ENCODE peak calls at places on chromosomes 7 and 10, in five cellular contexts. One of them, this sample, is unnamed.

GRCh38 chr10:110788620-110789385 is 82.9 kb upstream of the PDCD4 start:
- DNase-seq in H9: no peak
- DNase-seq in SK-N-SH: peak
- DNase-seq in OCI-LY7: no peak
- DNase-seq in IMR-90: no peak
- DNase-seq in this sample: no peak

GRCh38 chr7:101410743-101411476 is 48.2 kb downstream of the COL26A1 start:
- DNase-seq in SK-N-SH: peak
- DNase-seq in OCI-LY7: peak
- DNase-seq in IMR-90: no peak
- DNase-seq in H9: peak
- DNase-seq in this sample: no peak

GRCh38 chr10:3778708-3779108 is 6.3 kb downstream of the KLF6 start:
- DNase-seq in IMR-90: peak
- DNase-seq in H9: no peak
- DNase-seq in OCI-LY7: no peak
- DNase-seq in SK-N-SH: no peak
- DNase-seq in this sample: no peak

GRCh38 chr10:21702633-21703111 is 168.6 kb downstream of the MLLT10 start:
- DNase-seq in OCI-LY7: peak
- DNase-seq in SK-N-SH: no peak
- DNase-seq in H9: no peak
- DNase-seq in IMR-90: no peak
- DNase-seq in this sample: no peak

GRCh38 chr7:8143151-8143874 is 118.7 kb downstream of the ICA1 start:
- DNase-seq in H9: no peak
- DNase-seq in OCI-LY7: no peak
- DNase-seq in SK-N-SH: no peak
- DNase-seq in IMR-90: no peak
- DNase-seq in this sample: peak

GRCh38 chr7:108836246-108836645 is 266.6 kb downstream of the DNAJB9 start:
- DNase-seq in H9: no peak
- DNase-seq in SK-N-SH: no peak
- DNase-seq in IMR-90: no peak
- DNase-seq in OCI-LY7: no peak
- DNase-seq in this sample: no peak

GRCh38 chr7:15821484-15822122 is 135.1 kb upstream of the MEOX2 start:
- DNase-seq in H9: no peak
- DNase-seq in OCI-LY7: no peak
- DNase-seq in SK-N-SH: no peak
- DNase-seq in IMR-90: no peak
- DNase-seq in this sample: no peak

GRCh38 chr10:21347043-21347799 is 178.3 kb downstream of the SKIDA1 start:
- DNase-seq in IMR-90: no peak
- DNase-seq in SK-N-SH: no peak
- DNase-seq in OCI-LY7: no peak
- DNase-seq in H9: no peak
- DNase-seq in this sample: no peak

GRCh38 chr7:33837356-33837851 is 67.9 kb upstream of the BMPER start:
- DNase-seq in SK-N-SH: no peak
- DNase-seq in OCI-LY7: no peak
- DNase-seq in H9: no peak
- DNase-seq in IMR-90: no peak
- DNase-seq in this sample: no peak

GRCh38 chr10:132946806-132947530 is 4.6 kb upstream of the CFAP46 start:
- DNase-seq in SK-N-SH: no peak
- DNase-seq in IMR-90: no peak
- DNase-seq in H9: peak
- DNase-seq in OCI-LY7: no peak
- DNase-seq in this sample: no peak

DNA sequence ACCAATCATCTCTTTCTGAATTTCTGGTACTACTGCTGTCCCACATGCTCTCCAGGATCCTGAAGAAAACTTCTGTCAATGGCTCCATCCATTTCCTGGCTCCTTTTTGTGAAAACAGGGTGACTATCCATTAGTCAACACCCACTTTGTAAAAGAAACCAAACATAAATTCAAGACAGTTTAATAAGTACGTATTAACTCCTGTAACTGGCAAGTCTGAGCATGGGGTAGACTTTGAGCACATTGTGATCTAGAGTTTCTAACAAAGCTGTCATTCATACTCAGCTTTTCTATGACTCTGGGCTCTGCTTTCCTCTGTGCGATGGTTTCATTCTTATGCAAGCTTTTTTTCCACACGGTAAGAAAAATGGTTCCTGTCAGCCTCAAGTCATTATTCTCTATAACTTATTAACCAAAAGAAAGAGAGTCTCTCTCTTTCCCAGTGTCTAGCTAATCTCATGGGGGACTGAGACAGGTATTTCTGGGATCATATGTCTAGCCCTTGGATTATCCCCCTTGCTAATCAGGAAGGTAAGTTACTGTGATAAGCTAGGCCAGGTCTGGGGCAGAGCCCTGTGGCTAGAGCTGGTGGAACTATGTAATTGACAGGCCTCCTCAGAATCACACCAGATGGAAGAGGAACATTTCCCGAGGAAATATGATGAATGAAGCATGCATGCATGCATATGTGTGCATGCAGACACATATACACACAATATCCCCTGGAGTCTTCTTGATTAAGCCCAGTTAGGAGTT is 98.5 kb downstream of the GNAI1 start:
- DNase-seq in IMR-90: no peak
- DNase-seq in SK-N-SH: no peak
- DNase-seq in OCI-LY7: no peak
- DNase-seq in H9: no peak
- DNase-seq in this sample: no peak
- H3K27ac ChIP-seq in IMR-90: no peak
- H3K27ac ChIP-seq in SK-N-SH: no peak
- H3K27ac ChIP-seq in OCI-LY7: no peak
- H3K27ac ChIP-seq in H9: no peak
- H3K27ac ChIP-seq in this sample: no peak

DNA sequence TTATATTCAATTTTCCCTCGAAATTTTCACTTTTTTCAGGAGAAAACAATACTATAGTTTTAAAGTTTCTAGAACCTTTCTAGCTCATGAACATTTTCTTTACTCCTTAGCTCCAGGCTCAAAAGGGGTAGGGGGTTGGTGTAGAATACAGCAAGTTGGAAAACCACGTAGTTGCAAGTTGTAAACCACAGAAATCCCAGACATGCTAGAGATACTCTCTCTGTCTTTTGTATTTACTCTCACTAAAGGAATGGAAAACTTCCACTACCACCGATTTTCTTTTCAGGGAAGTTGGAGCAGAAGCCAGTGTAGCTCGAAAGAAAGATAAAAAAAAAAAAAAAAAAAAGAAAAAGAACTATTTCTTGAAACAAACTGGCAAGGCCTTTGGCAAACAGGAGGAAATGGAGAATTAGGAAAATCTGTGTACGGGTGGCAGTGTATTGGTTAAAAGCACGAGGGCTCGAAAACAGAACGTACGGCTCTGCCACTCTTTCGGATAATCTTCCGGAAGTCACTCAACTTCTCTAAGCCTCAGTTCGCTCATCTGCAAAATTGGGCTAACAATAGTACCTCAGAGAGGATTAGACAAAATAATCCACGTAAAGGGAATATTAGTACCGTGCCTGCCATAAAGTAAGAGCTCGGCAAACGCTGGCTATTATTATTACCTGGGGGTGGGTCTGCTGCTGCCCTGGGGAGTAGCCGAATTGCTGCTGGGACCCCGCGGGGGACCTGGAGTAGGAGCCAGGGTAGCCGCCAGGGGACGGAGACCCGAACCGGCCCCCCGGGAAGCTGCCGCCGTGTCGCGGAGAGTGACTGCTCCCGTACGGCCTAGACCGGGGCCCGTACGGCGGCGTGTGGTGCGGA is 628 bp downstream of the MPLKIP start:
- DNase-seq in OCI-LY7: peak
- DNase-seq in SK-N-SH: no peak
- DNase-seq in IMR-90: peak
- DNase-seq in H9: no peak
- DNase-seq in this sample: peak
- H2AFZ ChIP-seq in OCI-LY7: peak
- H2AFZ ChIP-seq in SK-N-SH: peak
- H2AFZ ChIP-seq in IMR-90: peak
- H2AFZ ChIP-seq in H9: no peak
- H2AFZ ChIP-seq in this sample: peak

GRCh38 chr10:75399461-75400162 is 2.0 kb downstream of the ZNF503 start:
- DNase-seq in OCI-LY7: no peak
- DNase-seq in H9: peak
- DNase-seq in SK-N-SH: peak
- DNase-seq in IMR-90: peak
- DNase-seq in this sample: peak
- H3K27ac ChIP-seq in OCI-LY7: no peak
- H3K27ac ChIP-seq in H9: no peak
- H3K27ac ChIP-seq in SK-N-SH: peak
- H3K27ac ChIP-seq in IMR-90: peak
- H3K27ac ChIP-seq in this sample: no peak

GRCh38 chr7:53272081-53272480 is 236.6 kb downstream of the POM121L12 start:
- DNase-seq in IMR-90: no peak
- DNase-seq in SK-N-SH: no peak
- DNase-seq in OCI-LY7: no peak
- DNase-seq in H9: no peak
- DNase-seq in this sample: peak
- H2AFZ ChIP-seq in IMR-90: no peak
- H2AFZ ChIP-seq in SK-N-SH: no peak
- H2AFZ ChIP-seq in OCI-LY7: no peak
- H2AFZ ChIP-seq in H9: no peak
- H2AFZ ChIP-seq in this sample: no peak

GRCh38 chr10:114483575-114483974 is 79.3 kb upstream of the AFAP1L2 start:
- DNase-seq in SK-N-SH: no peak
- DNase-seq in OCI-LY7: no peak
- DNase-seq in H9: no peak
- DNase-seq in IMR-90: no peak
- DNase-seq in this sample: no peak
- H3K27ac ChIP-seq in SK-N-SH: no peak
- H3K27ac ChIP-seq in OCI-LY7: no peak
- H3K27ac ChIP-seq in H9: no peak
- H3K27ac ChIP-seq in IMR-90: no peak
- H3K27ac ChIP-seq in this sample: no peak

DNA sequence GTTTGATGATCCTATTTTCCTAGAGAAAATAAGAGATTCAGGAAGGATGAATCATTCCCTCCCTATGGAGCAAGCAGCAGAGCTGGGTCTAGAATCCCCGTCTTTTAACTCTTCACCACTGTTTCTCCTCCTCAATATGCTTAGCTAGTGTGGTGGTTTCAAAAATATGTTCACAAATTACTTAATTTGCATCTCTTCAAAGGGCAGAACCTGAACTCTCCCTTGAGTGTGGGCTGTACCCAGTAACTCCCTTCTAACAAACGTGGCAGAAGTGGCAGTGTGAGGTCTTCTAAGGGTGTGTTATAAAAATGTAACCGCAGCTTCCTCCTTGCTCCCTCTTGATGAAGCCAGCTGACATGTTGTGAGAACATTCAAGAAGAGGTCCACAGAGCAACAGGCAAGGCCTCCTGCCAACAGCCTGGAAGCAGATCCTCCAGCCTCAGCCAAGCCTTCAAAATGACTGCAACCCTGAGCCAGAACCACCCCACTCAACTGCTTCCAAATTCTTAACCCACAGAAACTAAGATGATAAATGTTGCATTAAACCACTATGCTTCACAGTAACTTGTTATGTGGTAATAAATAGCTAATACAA is 36.6 kb downstream of the SRPK2 start:
- DNase-seq in OCI-LY7: peak
- DNase-seq in SK-N-SH: no peak
- DNase-seq in IMR-90: peak
- DNase-seq in H9: no peak
- DNase-seq in this sample: no peak
- H2AFZ ChIP-seq in OCI-LY7: no peak
- H2AFZ ChIP-seq in SK-N-SH: no peak
- H2AFZ ChIP-seq in IMR-90: peak
- H2AFZ ChIP-seq in H9: no peak
- H2AFZ ChIP-seq in this sample: no peak

DNA sequence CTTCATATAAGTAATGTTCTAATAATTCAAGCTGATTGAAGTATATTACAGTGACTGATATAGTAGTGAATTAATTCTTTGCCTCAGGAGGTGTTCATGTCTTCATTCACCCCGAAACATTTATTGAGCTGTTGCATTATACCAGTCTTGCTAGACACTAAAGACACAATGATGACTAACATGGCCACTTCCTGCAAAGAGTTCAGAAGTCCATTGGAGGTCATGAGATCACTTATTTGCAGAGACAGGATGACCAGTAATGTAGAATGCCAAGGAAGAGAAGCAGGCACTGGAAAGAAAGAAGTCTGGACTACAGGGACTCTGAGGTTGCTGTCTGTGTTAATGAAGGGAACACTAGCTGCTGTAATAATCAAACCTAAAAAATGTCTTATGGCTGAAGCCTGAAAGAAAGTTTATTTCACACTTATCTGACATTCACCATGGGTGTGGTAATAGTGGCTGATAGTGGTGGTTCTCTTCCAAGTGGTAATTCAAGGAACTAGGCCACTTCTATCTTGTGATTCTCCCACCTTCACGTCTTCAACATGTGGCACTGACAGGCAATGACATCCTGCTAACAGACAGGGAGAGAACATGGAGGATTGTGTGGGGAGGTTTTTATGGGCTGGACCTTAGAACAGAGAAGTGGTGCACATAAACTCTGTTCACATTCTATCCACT is 89.3 kb upstream of the MKLN1 start:
- DNase-seq in IMR-90: peak
- DNase-seq in H9: no peak
- DNase-seq in SK-N-SH: no peak
- DNase-seq in OCI-LY7: no peak
- DNase-seq in this sample: no peak
- H3K27ac ChIP-seq in IMR-90: no peak
- H3K27ac ChIP-seq in H9: no peak
- H3K27ac ChIP-seq in SK-N-SH: peak
- H3K27ac ChIP-seq in OCI-LY7: no peak
- H3K27ac ChIP-seq in this sample: no peak

DNA sequence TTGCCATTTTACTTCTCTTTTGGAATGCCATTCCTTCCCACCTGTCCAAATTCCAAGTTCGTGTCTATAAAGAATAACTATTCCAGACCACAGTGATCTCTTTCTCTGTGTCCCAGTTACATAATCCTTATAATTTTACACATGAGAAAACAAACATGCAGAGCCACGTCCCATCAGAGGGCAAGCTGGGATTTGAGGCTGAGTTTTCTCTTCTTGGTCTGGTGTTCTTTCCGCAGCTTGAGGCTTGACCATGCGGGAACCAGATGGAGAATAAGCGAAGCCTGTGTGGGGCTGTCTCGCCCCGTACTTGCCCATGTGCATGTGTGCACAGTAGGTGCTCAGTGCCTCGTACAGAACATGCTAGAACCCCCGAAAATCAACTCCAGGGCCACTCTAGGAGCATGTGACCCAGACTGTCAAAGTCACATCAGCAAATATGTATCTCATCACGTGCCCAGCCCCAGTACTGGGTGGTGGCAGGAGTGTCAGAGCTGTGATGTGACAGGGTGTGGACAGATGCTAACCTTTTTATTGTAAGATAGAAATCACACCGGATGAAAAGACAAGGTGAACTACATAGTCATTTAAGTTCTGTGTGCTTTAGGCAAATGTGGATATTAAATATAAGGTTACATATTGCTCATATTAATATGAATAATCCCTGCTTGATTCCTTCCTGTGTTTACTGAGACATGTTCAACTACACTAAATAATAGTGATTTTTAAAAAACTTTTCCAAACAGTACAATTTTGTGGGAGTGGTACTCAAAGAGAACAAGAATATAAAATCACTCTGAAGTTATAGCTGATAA is 3.2 kb downstream of the INSIG1 start:
- DNase-seq in OCI-LY7: no peak
- DNase-seq in SK-N-SH: no peak
- DNase-seq in H9: no peak
- DNase-seq in IMR-90: no peak
- DNase-seq in this sample: no peak
- H2AFZ ChIP-seq in OCI-LY7: no peak
- H2AFZ ChIP-seq in SK-N-SH: no peak
- H2AFZ ChIP-seq in H9: no peak
- H2AFZ ChIP-seq in IMR-90: no peak
- H2AFZ ChIP-seq in this sample: no peak

GRCh38 chr10:29896053-29896452 is 163.3 kb downstream of the JCAD start:
- DNase-seq in IMR-90: peak
- DNase-seq in SK-N-SH: no peak
- DNase-seq in OCI-LY7: no peak
- DNase-seq in H9: no peak
- DNase-seq in this sample: no peak
- H3K27ac ChIP-seq in IMR-90: peak
- H3K27ac ChIP-seq in SK-N-SH: peak
- H3K27ac ChIP-seq in OCI-LY7: no peak
- H3K27ac ChIP-seq in H9: no peak
- H3K27ac ChIP-seq in this sample: no peak